ENCODE peak calls at places on chromosomes 7 and 10, in seven cellular contexts. One of them, this sample, is unnamed.

GRCh38 chr7:151539055-151539714 is 19.5 kb upstream of the RHEB start:
- DNase-seq in HFFc6: peak
- DNase-seq in RWPE1: no peak
- DNase-seq in aorta: peak
- DNase-seq in stimulated activated CD8-positive, alpha-beta memory T cell treated with anti-CD3 and anti-CD28 coated beads, Interleukin-15, amount 100 ng/mL, for 48 hours: no peak
- DNase-seq in mammary epithelial cell: no peak
- DNase-seq in ACHN: peak
- DNase-seq in this sample: no peak

GRCh38 chr10:129560355-129560754 is 93.3 kb downstream of the MGMT start:
- DNase-seq in aorta: no peak
- DNase-seq in RWPE1: no peak
- DNase-seq in HFFc6: no peak
- DNase-seq in stimulated activated CD8-positive, alpha-beta memory T cell treated with anti-CD3 and anti-CD28 coated beads, Interleukin-15, amount 100 ng/mL, for 48 hours: no peak
- DNase-seq in mammary epithelial cell: no peak
- DNase-seq in ACHN: no peak
- DNase-seq in this sample: no peak

GRCh38 chr10:80276335-80276734 is 13.1 kb downstream of the MAT1A start:
- DNase-seq in aorta: no peak
- DNase-seq in stimulated activated CD8-positive, alpha-beta memory T cell treated with anti-CD3 and anti-CD28 coated beads, Interleukin-15, amount 100 ng/mL, for 48 hours: no peak
- DNase-seq in HFFc6: no peak
- DNase-seq in ACHN: no peak
- DNase-seq in mammary epithelial cell: no peak
- DNase-seq in RWPE1: no peak
- DNase-seq in this sample: no peak

GRCh38 chr7:158123753-158124152 is 463.9 kb downstream of the PTPRN2 start:
- DNase-seq in ACHN: no peak
- DNase-seq in stimulated activated CD8-positive, alpha-beta memory T cell treated with anti-CD3 and anti-CD28 coated beads, Interleukin-15, amount 100 ng/mL, for 48 hours: no peak
- DNase-seq in aorta: no peak
- DNase-seq in RWPE1: no peak
- DNase-seq in mammary epithelial cell: no peak
- DNase-seq in HFFc6: no peak
- DNase-seq in this sample: no peak

GRCh38 chr10:61475449-61475873 is 22.3 kb upstream of the TMEM26 start:
- DNase-seq in HFFc6: no peak
- DNase-seq in mammary epithelial cell: peak
- DNase-seq in ACHN: no peak
- DNase-seq in aorta: no peak
- DNase-seq in RWPE1: peak
- DNase-seq in stimulated activated CD8-positive, alpha-beta memory T cell treated with anti-CD3 and anti-CD28 coated beads, Interleukin-15, amount 100 ng/mL, for 48 hours: no peak
- DNase-seq in this sample: peak

GRCh38 chr10:72759584-72759983 is 67.6 kb downstream of the MCU start:
- DNase-seq in RWPE1: no peak
- DNase-seq in mammary epithelial cell: no peak
- DNase-seq in stimulated activated CD8-positive, alpha-beta memory T cell treated with anti-CD3 and anti-CD28 coated beads, Interleukin-15, amount 100 ng/mL, for 48 hours: no peak
- DNase-seq in HFFc6: no peak
- DNase-seq in aorta: no peak
- DNase-seq in ACHN: no peak
- DNase-seq in this sample: no peak

GRCh38 chr7:134104166-134104565 is 23.0 kb upstream of the LRGUK start:
- DNase-seq in ACHN: no peak
- DNase-seq in RWPE1: no peak
- DNase-seq in HFFc6: no peak
- DNase-seq in stimulated activated CD8-positive, alpha-beta memory T cell treated with anti-CD3 and anti-CD28 coated beads, Interleukin-15, amount 100 ng/mL, for 48 hours: no peak
- DNase-seq in mammary epithelial cell: no peak
- DNase-seq in aorta: no peak
- DNase-seq in this sample: no peak

GRCh38 chr7:132932321-132933075 is 149.4 kb downstream of the CHCHD3 start:
- DNase-seq in stimulated activated CD8-positive, alpha-beta memory T cell treated with anti-CD3 and anti-CD28 coated beads, Interleukin-15, amount 100 ng/mL, for 48 hours: no peak
- DNase-seq in ACHN: no peak
- DNase-seq in aorta: no peak
- DNase-seq in HFFc6: no peak
- DNase-seq in mammary epithelial cell: no peak
- DNase-seq in RWPE1: no peak
- DNase-seq in this sample: no peak

GRCh38 chr10:30639946-30640786 is 10.6 kb upstream of the LYZL2 start:
- DNase-seq in stimulated activated CD8-positive, alpha-beta memory T cell treated with anti-CD3 and anti-CD28 coated beads, Interleukin-15, amount 100 ng/mL, for 48 hours: no peak
- DNase-seq in RWPE1: peak
- DNase-seq in mammary epithelial cell: peak
- DNase-seq in aorta: no peak
- DNase-seq in ACHN: peak
- DNase-seq in HFFc6: peak
- DNase-seq in this sample: peak

GRCh38 chr7:141495057-141495456 is 56.2 kb upstream of the AGK start:
- DNase-seq in RWPE1: no peak
- DNase-seq in aorta: no peak
- DNase-seq in HFFc6: no peak
- DNase-seq in stimulated activated CD8-positive, alpha-beta memory T cell treated with anti-CD3 and anti-CD28 coated beads, Interleukin-15, amount 100 ng/mL, for 48 hours: no peak
- DNase-seq in mammary epithelial cell: no peak
- DNase-seq in ACHN: no peak
- DNase-seq in this sample: no peak

GRCh38 chr10:35684625-35685024 is 42.5 kb upstream of the FZD8 start:
- DNase-seq in RWPE1: no peak
- DNase-seq in ACHN: no peak
- DNase-seq in stimulated activated CD8-positive, alpha-beta memory T cell treated with anti-CD3 and anti-CD28 coated beads, Interleukin-15, amount 100 ng/mL, for 48 hours: no peak
- DNase-seq in mammary epithelial cell: no peak
- DNase-seq in HFFc6: no peak
- DNase-seq in aorta: no peak
- DNase-seq in this sample: no peak

GRCh38 chr7:25597881-25598456 is 369.7 kb upstream of the NPVF start:
- DNase-seq in stimulated activated CD8-positive, alpha-beta memory T cell treated with anti-CD3 and anti-CD28 coated beads, Interleukin-15, amount 100 ng/mL, for 48 hours: no peak
- DNase-seq in RWPE1: no peak
- DNase-seq in ACHN: no peak
- DNase-seq in HFFc6: no peak
- DNase-seq in aorta: peak
- DNase-seq in mammary epithelial cell: no peak
- DNase-seq in this sample: peak

GRCh38 chr10:17086865-17087264 is 42.7 kb downstream of the CUBN start:
- DNase-seq in mammary epithelial cell: no peak
- DNase-seq in stimulated activated CD8-positive, alpha-beta memory T cell treated with anti-CD3 and anti-CD28 coated beads, Interleukin-15, amount 100 ng/mL, for 48 hours: no peak
- DNase-seq in HFFc6: no peak
- DNase-seq in RWPE1: no peak
- DNase-seq in ACHN: no peak
- DNase-seq in aorta: no peak
- DNase-seq in this sample: no peak

GRCh38 chr7:141522657-141523342 is 28.4 kb upstream of the AGK start:
- DNase-seq in ACHN: no peak
- DNase-seq in HFFc6: no peak
- DNase-seq in stimulated activated CD8-positive, alpha-beta memory T cell treated with anti-CD3 and anti-CD28 coated beads, Interleukin-15, amount 100 ng/mL, for 48 hours: no peak
- DNase-seq in aorta: no peak
- DNase-seq in RWPE1: no peak
- DNase-seq in mammary epithelial cell: no peak
- DNase-seq in this sample: no peak

GRCh38 chr7:16652888-16653287 is 6.9 kb downstream of the BZW2 start:
- DNase-seq in mammary epithelial cell: peak
- DNase-seq in ACHN: no peak
- DNase-seq in stimulated activated CD8-positive, alpha-beta memory T cell treated with anti-CD3 and anti-CD28 coated beads, Interleukin-15, amount 100 ng/mL, for 48 hours: no peak
- DNase-seq in aorta: no peak
- DNase-seq in HFFc6: no peak
- DNase-seq in RWPE1: peak
- DNase-seq in this sample: peak

GRCh38 chr10:22823109-22823508 is 104.7 kb upstream of the ARMC3 start:
- DNase-seq in mammary epithelial cell: peak
- DNase-seq in RWPE1: peak
- DNase-seq in HFFc6: peak
- DNase-seq in aorta: no peak
- DNase-seq in stimulated activated CD8-positive, alpha-beta memory T cell treated with anti-CD3 and anti-CD28 coated beads, Interleukin-15, amount 100 ng/mL, for 48 hours: no peak
- DNase-seq in ACHN: peak
- DNase-seq in this sample: peak

GRCh38 chr7:18770154-18770807 is 274.7 kb downstream of the HDAC9 start:
- DNase-seq in stimulated activated CD8-positive, alpha-beta memory T cell treated with anti-CD3 and anti-CD28 coated beads, Interleukin-15, amount 100 ng/mL, for 48 hours: no peak
- DNase-seq in mammary epithelial cell: peak
- DNase-seq in ACHN: no peak
- DNase-seq in HFFc6: peak
- DNase-seq in RWPE1: peak
- DNase-seq in aorta: no peak
- DNase-seq in this sample: peak

GRCh38 chr10:92757066-92757716 is 67.4 kb downstream of the HHEX start:
- DNase-seq in aorta: peak
- DNase-seq in RWPE1: peak
- DNase-seq in stimulated activated CD8-positive, alpha-beta memory T cell treated with anti-CD3 and anti-CD28 coated beads, Interleukin-15, amount 100 ng/mL, for 48 hours: no peak
- DNase-seq in ACHN: peak
- DNase-seq in mammary epithelial cell: peak
- DNase-seq in HFFc6: peak
- DNase-seq in this sample: peak

GRCh38 chr7:79489371-79489770 is 35.9 kb upstream of the MAGI2 start:
- DNase-seq in aorta: no peak
- DNase-seq in HFFc6: no peak
- DNase-seq in ACHN: no peak
- DNase-seq in stimulated activated CD8-positive, alpha-beta memory T cell treated with anti-CD3 and anti-CD28 coated beads, Interleukin-15, amount 100 ng/mL, for 48 hours: no peak
- DNase-seq in mammary epithelial cell: no peak
- DNase-seq in RWPE1: no peak
- DNase-seq in this sample: no peak

GRCh38 chr7:105141068-105141467 is 127.1 kb downstream of the KMT2E start:
- DNase-seq in RWPE1: peak
- DNase-seq in stimulated activated CD8-positive, alpha-beta memory T cell treated with anti-CD3 and anti-CD28 coated beads, Interleukin-15, amount 100 ng/mL, for 48 hours: no peak
- DNase-seq in ACHN: peak
- DNase-seq in mammary epithelial cell: no peak
- DNase-seq in HFFc6: peak
- DNase-seq in aorta: no peak
- DNase-seq in this sample: peak

GRCh38 chr7:7931626-7932025 is 37.0 kb upstream of the GLCCI1 start:
- DNase-seq in stimulated activated CD8-positive, alpha-beta memory T cell treated with anti-CD3 and anti-CD28 coated beads, Interleukin-15, amount 100 ng/mL, for 48 hours: no peak
- DNase-seq in HFFc6: no peak
- DNase-seq in mammary epithelial cell: no peak
- DNase-seq in aorta: no peak
- DNase-seq in RWPE1: no peak
- DNase-seq in ACHN: no peak
- DNase-seq in this sample: no peak

This sample was measured in bronchial epithelial cell.